ENCODE peak calls at places on chromosomes 13 and 19, in four cellular contexts. P is ELR, J is erythroblast, W is dermis microvascular lymphatic vessel endothelial cell. V is an unnamed sample.

GRCh38 chr19:45574526-45574925 is 10.1 kb downstream of the OPA3 start:
- DNase-seq in W (no peak), J (no peak), P (no peak), V (no peak)

GRCh38 chr19:49863935-49864320 is 3.4 kb downstream of the PNKP start:
- DNase-seq in P (no peak), J (no peak), W (no peak), V (no peak)

GRCh38 chr13:112346173-112346898 is 29.8 kb upstream of the SPACA7 start:
- DNase-seq in J (no peak), W (no peak), P (peak; percentile 1), V (no peak)

GRCh38 chr13:74931698-74932433 is 550.1 kb downstream of the TBC1D4 start:
- DNase-seq in W (no peak), J (no peak), P (no peak), V (no peak)

GRCh38 chr19:18373892-18374629 is 11.9 kb upstream of the GDF15 start:
- DNase-seq in P (peak; percentile 99), J (peak; percentile 98), W (peak; percentile 99), V (peak; percentile 93)

GRCh38 chr13:51815848-51816247 is 11.9 kb upstream of the DHRS12 start:
- DNase-seq in P (no peak), W (no peak), J (no peak), V (no peak)

GRCh38 chr19:6593651-6594416 is 2.9 kb upstream of the CD70 start:
- DNase-seq in W (no peak), P (peak; percentile 38), J (no peak), V (no peak)

GRCh38 chr13:75612354-75612753 is 23.8 kb upstream of the LMO7 start:
- DNase-seq in W (no peak), P (no peak), J (no peak), V (no peak)

GRCh38 chr13:90868321-90868920 is 479.1 kb upstream of the MIR17HG start:
- DNase-seq in W (peak; percentile 36), P (peak; percentile 68), J (peak; percentile 6), V (peak; percentile 44)

GRCh38 chr19:50358483-50359431 is 6.7 kb downstream of the NAPSA start:
- DNase-seq in P (no peak), J (no peak), W (peak; percentile 58), V (no peak)

V was measured in MCF 10A.